ENCODE peak calls at places on chromosomes 4 and X, in six cellular contexts. K is glutamatergic neuron, Z is left lung, R is B cell, J is esophagus muscularis mucosa, E is AG04450. S is an unnamed sample.

GRCh38 chr4:89929425-89930272 is 35.0 kb downstream of the MMRN1 start:
- DNase-seq in J (no peak), Z (no peak), R (no peak), K (no peak), E (no peak), S (no peak)

GRCh38 chr4:110211007-110211769 is 12.8 kb upstream of the ELOVL6 start:
- DNase-seq in Z (no peak), J (no peak), E (no peak), K (no peak), R (peak), S (no peak)

GRCh38 chr4:75142850-75143249 is 209.9 kb downstream of the PARM1 start:
- DNase-seq in K (no peak), J (no peak), R (no peak), Z (no peak), E (no peak), S (no peak)

GRCh38 chr4:7651461-7651921 is 216.8 kb upstream of the PSAPL1 start:
- DNase-seq in J (no peak), K (no peak), E (no peak), R (no peak), Z (no peak), S (no peak)

GRCh38 chrX:112874140-112874539 is 33.5 kb upstream of the AMOT start:
- DNase-seq in Z (no peak), E (no peak), R (no peak), K (no peak), J (no peak), S (no peak)

GRCh38 chrX:23127586-23127985 is 127.8 kb downstream of the DDX53 start:
- DNase-seq in E (no peak), R (no peak), K (no peak), J (no peak), Z (no peak), S (no peak)

GRCh38 chr4:110484767-110485166 is 8.8 kb downstream of the ENPEP start:
- DNase-seq in J (no peak), R (no peak), E (peak), Z (no peak), K (no peak), S (no peak)

GRCh38 chr4:81652069-81652478 is 180.4 kb upstream of the RASGEF1B start:
- DNase-seq in E (no peak), J (no peak), K (no peak), Z (no peak), R (no peak), S (no peak)

GRCh38 chr4:150402968-150403367 is 179.0 kb upstream of the MAB21L2 start:
- DNase-seq in E (no peak), Z (no peak), K (no peak), R (no peak), J (no peak), S (no peak)

GRCh38 chrX:46333550-46333949 is 211.7 kb downstream of the ZNF674 start:
- DNase-seq in K (no peak), Z (no peak), E (no peak), R (no peak), J (no peak), S (no peak)

GRCh38 chr4:13989496-13989895 is 362.0 kb upstream of the BOD1L1 start:
- DNase-seq in J (no peak), E (no peak), Z (no peak), R (no peak), K (no peak), S (no peak)

GRCh38 chrX:19563327-19563726 is 48.0 kb upstream of the MAP3K15 start:
- DNase-seq in K (no peak), J (no peak), Z (no peak), R (no peak), E (no peak), S (no peak)

GRCh38 chr4:45550766-45551366 is 573.0 kb downstream of the GABRG1 start:
- DNase-seq in J (no peak), Z (no peak), E (no peak), R (no peak), K (no peak), S (no peak)

GRCh38 chr4:71268156-71268555 is 70.7 kb upstream of the SLC4A4 start:
- DNase-seq in Z (no peak), R (no peak), E (no peak), K (no peak), J (no peak), S (no peak)

GRCh38 chr4:56050584-56050983 is 101.8 kb downstream of the CEP135 start:
- DNase-seq in R (no peak), Z (no peak), E (no peak), K (no peak), J (no peak), S (no peak)

GRCh38 chr4:156820931-156821330 is 150.7 kb downstream of the PDGFC start:
- DNase-seq in J (no peak), R (no peak), E (no peak), K (no peak), Z (no peak), S (no peak)

GRCh38 chr4:7043521-7044414 is 596 bp downstream of the TADA2B start:
- DNase-seq in K (peak), R (peak), J (no peak), E (no peak), Z (peak), S (peak)

GRCh38 chr4:2412885-2413716 is 5.3 kb downstream of the ZFYVE28 start:
- DNase-seq in J (peak), R (peak), E (peak), Z (peak), K (peak), S (peak)
- TF ChIP-seq CTCF in J (peak), R (no peak), E (peak), Z (peak), K (no peak), S (peak)

GRCh38 chrX:14062524-14062923 is 32.8 kb upstream of the GEMIN8 start:
- DNase-seq in K (no peak), E (no peak), J (no peak), Z (no peak), R (no peak), S (no peak)

GRCh38 chrX:14065800-14066199 is 36.1 kb upstream of the GEMIN8 start:
- DNase-seq in J (no peak), Z (no peak), K (no peak), R (no peak), E (no peak), S (no peak)

GRCh38 chrX:14064632-14065432 is 35.1 kb upstream of the GEMIN8 start:
- DNase-seq in Z (no peak), E (no peak), R (no peak), K (no peak), J (no peak), S (no peak)
- TF ChIP-seq CTCF in Z (no peak), E (no peak), R (no peak), K (no peak), J (no peak), S (no peak)

DNA sequence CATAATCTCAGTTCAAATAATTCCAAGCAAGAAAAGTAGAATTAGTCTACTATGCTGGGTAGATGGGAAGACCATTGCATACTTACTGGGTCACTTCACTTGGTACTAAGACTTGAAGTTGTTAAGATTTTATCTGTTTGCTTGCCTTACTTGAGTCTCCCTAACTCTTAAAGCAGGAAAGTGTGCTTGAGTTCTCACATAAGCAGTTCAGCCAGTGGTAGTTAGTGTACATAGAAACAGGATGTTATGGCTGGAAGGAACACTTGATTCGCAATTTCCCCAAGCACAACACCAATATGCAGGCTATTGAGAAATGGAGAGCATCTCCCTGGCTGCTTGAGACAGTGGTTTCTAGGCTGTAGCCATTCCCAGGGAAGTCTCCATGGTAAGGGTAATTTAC is 176.1 kb downstream of the MSL3 start:
- DNase-seq in Z (no peak), J (no peak), R (no peak), E (no peak), K (no peak), S (no peak)
- TF ChIP-seq CTCF in Z (no peak), J (no peak), R (no peak), E (no peak), K (no peak), S (no peak)

GRCh38 chr4:152045781-152046571 is 285.2 kb upstream of the GATB start:
- DNase-seq in K (peak), Z (peak), R (peak), J (peak), E (no peak), S (peak)
- TF ChIP-seq CTCF in K (peak), Z (peak), R (peak), J (peak), E (peak), S (peak)

GRCh38 chr4:47482326-47482725 is 2.7 kb upstream of the ATP10D start:
- DNase-seq in E (no peak), Z (no peak), J (no peak), R (no peak), K (no peak), S (no peak)

GRCh38 chr4:47484169-47484568 is 906 bp upstream of the ATP10D start:
- DNase-seq in E (no peak), J (no peak), R (no peak), Z (no peak), K (no peak), S (no peak)

GRCh38 chr4:47483722-47484121 is 1.4 kb upstream of the ATP10D start:
- DNase-seq in J (no peak), R (no peak), K (no peak), Z (no peak), E (no peak), S (no peak)

GRCh38 chr4:47486306-47486705 is 1.2 kb downstream of the ATP10D start:
- DNase-seq in J (no peak), Z (no peak), K (no peak), R (no peak), E (no peak), S (no peak)

DNA sequence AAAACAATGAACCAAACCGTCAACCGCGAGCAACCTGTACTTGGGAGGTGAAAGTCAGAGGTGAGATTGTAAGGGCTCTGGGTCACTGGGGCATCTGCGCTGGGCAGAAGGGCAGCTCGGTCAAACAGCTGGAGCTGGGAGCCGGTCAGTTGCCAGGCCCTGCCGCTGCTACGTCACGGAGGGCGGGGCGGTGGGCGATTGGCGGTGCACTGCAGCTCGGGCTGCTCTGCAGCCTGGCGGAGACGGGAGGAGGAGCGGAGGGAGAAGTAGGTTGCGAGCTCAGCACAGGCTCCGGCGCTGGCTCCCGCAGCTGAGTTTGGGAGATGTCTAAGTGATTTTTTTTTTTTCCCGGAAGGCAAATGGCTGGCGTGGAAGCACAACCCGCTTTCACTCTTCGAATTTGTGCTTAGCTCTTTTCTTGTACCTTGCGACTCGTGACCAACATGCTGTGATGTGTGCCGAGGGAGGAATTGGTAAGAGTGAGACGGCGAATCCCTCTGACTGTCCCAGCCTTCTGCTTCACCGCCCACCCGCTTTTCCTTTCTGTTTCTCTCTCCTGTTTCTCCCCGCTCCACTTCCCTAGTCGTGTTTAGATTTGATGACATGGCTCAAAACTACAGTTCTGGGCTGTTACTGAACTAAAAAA is at the start of gene ATP10D:
- DNase-seq in K (peak), E (peak), R (peak), Z (peak), J (peak), S (peak)
- TF ChIP-seq CTCF in K (no peak), E (peak), R (no peak), Z (peak), J (peak), S (no peak)

GRCh38 chr4:9953089-9953488 is 68.2 kb downstream of the SLC2A9 start:
- DNase-seq in J (peak), E (no peak), K (no peak), R (no peak), Z (no peak), S (no peak)
- TF ChIP-seq CTCF in J (no peak), E (no peak), K (no peak), R (no peak), Z (no peak), S (no peak)

GRCh38 chr4:5808081-5808741 is 84.7 kb downstream of the CRMP1 start:
- DNase-seq in Z (peak), J (no peak), K (peak), E (no peak), R (no peak), S (no peak)
- TF ChIP-seq CTCF in Z (no peak), J (no peak), K (peak), E (no peak), R (no peak), S (no peak)

GRCh38 chr4:77954690-77955089 is 92.1 kb downstream of the MRPL1 start:
- DNase-seq in Z (no peak), J (no peak), K (no peak), R (no peak), E (no peak), S (no peak)

GRCh38 chr4:77956917-77957316 is 94.3 kb downstream of the MRPL1 start:
- DNase-seq in R (no peak), E (no peak), J (no peak), Z (no peak), K (no peak), S (no peak)

GRCh38 chr4:77950204-77950603 is 87.6 kb downstream of the MRPL1 start:
- DNase-seq in R (no peak), K (no peak), J (no peak), E (no peak), Z (no peak), S (no peak)

DNA sequence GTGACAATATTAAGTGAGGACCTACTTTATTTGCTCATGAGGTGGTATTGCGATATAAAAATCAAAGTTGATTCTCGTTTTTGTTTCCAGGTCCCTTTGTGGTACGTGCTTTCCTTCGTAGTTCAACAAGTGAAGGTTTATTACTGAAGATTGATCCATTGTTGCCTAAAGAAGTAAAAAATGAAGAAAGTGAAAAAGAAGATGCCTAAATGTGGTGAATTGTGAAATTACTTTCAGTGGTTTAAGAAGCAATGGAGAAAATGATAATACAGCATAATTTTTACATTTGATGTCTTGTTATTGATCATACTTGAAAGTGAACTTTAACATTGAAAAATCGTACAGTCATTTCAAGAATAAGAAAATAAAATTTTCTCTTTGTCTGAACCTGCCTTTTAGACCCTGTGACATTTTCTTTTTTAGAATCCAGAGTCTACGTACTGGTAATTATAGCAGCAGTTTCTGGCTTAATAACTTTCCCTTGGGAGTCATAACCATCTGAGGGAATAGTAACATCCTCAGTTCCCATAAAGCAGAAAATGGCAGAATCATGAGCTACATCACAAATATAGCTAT is 89.9 kb downstream of the MRPL1 start:
- DNase-seq in J (no peak), E (no peak), Z (no peak), K (no peak), R (no peak), S (no peak)
- TF ChIP-seq CTCF in J (no peak), E (no peak), Z (no peak), K (no peak), R (no peak), S (no peak)

GRCh38 chrX:154428176-154429171 is at the start of gene ATP6AP1:
- DNase-seq in K (peak), E (peak), R (peak), J (peak), Z (peak), S (peak)
- TF ChIP-seq CTCF in K (no peak), E (no peak), R (no peak), J (no peak), Z (no peak), S (no peak)

GRCh38 chr4:27059446-27059845 is 198.8 kb downstream of the STIM2 start:
- DNase-seq in Z (no peak), J (no peak), E (no peak), R (no peak), K (no peak), S (no peak)
- TF ChIP-seq CTCF in Z (no peak), J (no peak), E (no peak), R (no peak), K (no peak), S (no peak)